ENCODE peak calls at places on chromosomes 4 and X, in seven cellular contexts. N, P, Z, J, B, I and C are unnamed samples.

GRCh38 chr4:80324171-80324570 is 11.4 kb upstream of the CFAP299 start:
- DNase-seq in N (no peak), P (no peak), Z (no peak), J (no peak), B (no peak), I (no peak), C (no peak)

GRCh38 chr4:77800483-77801259 is 18.5 kb downstream of the CNOT6L start:
- DNase-seq in N (no peak), P (no peak), Z (no peak), J (no peak), B (no peak), I (no peak), C (no peak)

GRCh38 chr4:96036781-96037180 is 196.9 kb downstream of the PDHA2 start:
- DNase-seq in N (no peak), P (no peak), Z (no peak), J (no peak), B (no peak), I (no peak), C (no peak)

GRCh38 chr4:186473933-186474332 is 81.4 kb downstream of the MTNR1A start:
- DNase-seq in N (no peak), P (no peak), Z (no peak), J (no peak), B (no peak), I (no peak), C (no peak)

GRCh38 chrX:78652971-78653822 is 5.9 kb downstream of the RTL3 start:
- DNase-seq in N (no peak), P (peak), Z (no peak), J (peak), B (no peak), I (no peak), C (no peak)

GRCh38 chrX:36019164-36019563 is 99.6 kb downstream of the CFAP47 start:
- DNase-seq in N (peak), P (no peak), Z (no peak), J (no peak), B (no peak), I (peak), C (no peak)

GRCh38 chr4:5956285-5957021 is 61.8 kb downstream of the C4orf50 start:
- DNase-seq in N (no peak), P (no peak), Z (no peak), J (no peak), B (no peak), I (peak), C (peak)

GRCh38 chrX:267771-268261 is 13.4 kb upstream of the PLCXD1 start:
- DNase-seq in N (no peak), P (no peak), Z (no peak), J (no peak), B (no peak), I (peak), C (no peak)

GRCh38 chr4:137610960-137611359 is 78.7 kb upstream of the PCDH18 start:
- DNase-seq in N (peak), P (peak), Z (no peak), J (no peak), B (no peak), I (peak), C (peak)

GRCh38 chrX:19986531-19986930 is 4.3 kb downstream of the BCLAF3 start:
- DNase-seq in N (no peak), P (no peak), Z (no peak), J (no peak), B (no peak), I (no peak), C (no peak)